ENCODE peak calls at places on chromosomes 11 and 22, in nine cellular contexts. E is left ventricle myocardium inferior; X is skeletal muscle cell; J is esophagus muscularis mucosa; A is foreskin fibroblast; M is kidney; O is CD8-positive, alpha-beta memory T cell; F is iPS DF 6.9; G is prostate gland. K is an unnamed sample.

GRCh38 chr11:47234669-47235075 is 13.9 kb downstream of the ACP2 start:
- DNase-seq in E (no peak), X (no peak), J (no peak), A (no peak), M (no peak), O (peak; percentile 46), F (no peak), G (peak; percentile 79), K (peak; percentile 85)

GRCh38 chr11:67468056-67468455 is 995 bp downstream of the TMEM134 start:
- DNase-seq in E (no peak), X (no peak), J (no peak), A (peak; percentile 12), M (peak; percentile 88), O (no peak), F (no peak), G (peak; percentile 95), K (no peak)

GRCh38 chr11:122348658-122349451 is 232.8 kb upstream of the BLID start:
- DNase-seq in E (peak; percentile 22), X (no peak), J (no peak), A (no peak), M (no peak), O (no peak), F (no peak), G (no peak), K (no peak)

GRCh38 chr22:30277547-30278344 is 11.1 kb upstream of the OSM start:
- DNase-seq in E (no peak), X (peak; percentile 75), J (no peak), A (peak; percentile 75), M (peak; percentile 74), O (no peak), F (no peak), G (no peak), K (no peak)

GRCh38 chr22:50305658-50306566 is 1.5 kb downstream of the PLXNB2 start:
- DNase-seq in E (peak; percentile 84), X (peak; percentile 88), J (peak; percentile 93), A (peak; percentile 98), M (peak; percentile 97), O (no peak), F (no peak), G (peak; percentile 93), K (peak; percentile 93)

GRCh38 chr11:76543006-76543703 is 98.3 kb downstream of the EMSY start:
- DNase-seq in E (peak; percentile 43), X (no peak), J (no peak), A (peak; percentile 33), M (no peak), O (no peak), F (no peak), G (no peak), K (no peak)

GRCh38 chr11:71580057-71581003 is 2.3 kb downstream of the KRTAP5-11 start:
- DNase-seq in E (peak; percentile 33), X (peak; percentile 45), J (no peak), A (peak; percentile 85), M (no peak), O (no peak), F (peak; percentile 25), G (peak; percentile 79), K (peak; percentile 76)

GRCh38 chr11:77332259-77332658 is 30.8 kb upstream of the GDPD4 start:
- DNase-seq in E (no peak), X (no peak), J (peak; percentile 14), A (no peak), M (no peak), O (no peak), F (no peak), G (no peak), K (no peak)

GRCh38 chr11:10622957-10623787 is 54.7 kb upstream of the LYVE1 start:
- DNase-seq in E (peak; percentile 29), X (no peak), J (no peak), A (no peak), M (no peak), O (no peak), F (no peak), G (no peak), K (peak; percentile 74)

GRCh38 chr11:75509201-75509600 is 16.5 kb downstream of the GDPD5 start:
- DNase-seq in E (no peak), X (no peak), J (no peak), A (no peak), M (no peak), O (no peak), F (no peak), G (no peak), K (no peak)

GRCh38 chr22:42933783-42934144 is 76.7 kb upstream of the ARFGAP3 start:
- DNase-seq in E (no peak), X (peak; percentile 71), J (no peak), A (peak; percentile 81), M (no peak), O (no peak), F (no peak), G (peak; percentile 40), K (no peak)

DNA sequence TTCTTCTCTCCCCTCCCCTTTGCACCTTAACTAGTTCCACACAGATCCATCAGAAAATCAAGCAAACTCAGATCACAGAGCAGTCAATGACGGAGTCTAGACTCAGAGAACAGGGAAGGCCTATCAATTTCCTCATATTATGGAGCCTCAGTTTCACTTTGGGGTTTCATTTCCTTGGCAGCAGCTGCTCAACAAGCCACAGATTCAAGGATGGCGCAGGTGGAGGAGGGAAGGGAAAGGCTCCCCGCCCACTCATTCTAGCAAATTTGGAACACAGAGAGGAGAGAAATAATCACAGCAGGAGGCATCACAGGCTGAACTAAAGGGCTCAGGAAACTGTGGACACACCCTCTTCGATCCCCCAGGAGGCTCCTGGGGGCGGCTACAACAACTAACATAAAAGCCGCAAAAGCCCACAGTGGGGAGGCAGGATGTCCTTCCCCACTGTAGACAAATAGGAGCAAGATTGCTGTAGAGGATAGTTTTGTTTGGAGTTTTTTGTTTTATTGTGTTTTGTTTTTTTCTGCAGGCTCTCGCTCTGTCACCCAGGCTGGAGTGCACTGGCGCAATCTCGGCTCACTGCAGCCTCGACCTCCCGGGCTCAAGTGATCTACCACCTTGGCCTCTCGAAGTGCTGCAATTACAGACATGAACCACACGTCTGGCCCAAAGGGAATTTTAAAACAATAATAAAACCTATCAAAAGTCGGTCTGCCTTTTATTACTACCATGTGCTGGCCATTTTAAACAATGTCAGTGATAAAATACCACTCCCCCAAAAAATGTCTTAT is 3.4 kb downstream of the PLAAT3 start:
- DNase-seq in E (no peak), X (peak; percentile 13), J (no peak), A (no peak), M (no peak), O (no peak), F (no peak), G (no peak), K (peak; percentile 47)
- H3K4me3 ChIP-seq in E (peak overlapping the region; percentile 23), X (no peak overlapping the region), J (no peak overlapping the region), A (no peak overlapping the region), M (peak overlapping the region; percentile 6), O (no peak overlapping the region), F (no peak overlapping the region), G (no peak overlapping the region), K (no peak overlapping the region)

DNA sequence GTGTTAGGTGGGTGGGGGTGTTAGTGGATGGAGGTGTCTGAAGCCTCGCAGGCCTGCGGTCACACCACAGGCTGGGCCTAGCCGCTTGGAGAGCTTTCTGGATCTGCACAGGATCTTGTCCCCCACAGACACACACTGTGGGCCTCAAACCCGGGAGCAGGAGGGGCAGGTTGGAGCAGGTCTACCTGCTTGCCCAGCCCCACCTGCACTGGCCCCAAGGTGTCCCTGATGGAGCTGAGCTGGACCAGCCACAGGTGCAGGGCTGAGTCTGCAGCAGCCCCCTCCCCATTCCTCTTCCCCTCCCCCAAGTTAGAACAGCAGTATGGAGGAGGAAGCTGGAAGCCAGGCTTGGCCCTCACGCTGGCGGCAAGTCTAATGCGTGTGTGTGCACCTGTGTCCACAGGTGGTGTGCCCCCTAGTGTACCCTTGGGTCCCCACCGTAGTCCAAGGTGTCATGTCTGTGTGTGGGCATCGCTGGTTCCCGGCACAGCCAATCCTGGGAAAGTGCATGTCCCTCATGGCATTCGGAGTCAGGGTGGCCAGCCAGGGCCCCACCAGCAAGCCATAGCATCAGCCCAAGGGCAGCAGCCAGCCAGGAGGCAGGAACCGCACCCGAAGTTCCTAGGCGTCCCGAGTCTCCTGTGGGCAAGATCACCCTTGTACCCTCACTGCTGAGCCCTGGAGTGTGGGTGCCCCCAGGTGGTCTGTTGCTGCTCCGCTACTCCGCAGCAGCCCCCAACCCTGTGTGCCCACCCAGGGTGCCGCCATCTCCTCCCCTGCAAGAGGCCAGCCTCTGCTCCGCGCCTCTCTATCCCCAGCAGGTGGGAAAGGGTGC is 2.0 kb upstream of the GATD1 start:
- DNase-seq in E (no peak), X (no peak), J (no peak), A (no peak), M (peak; percentile 63), O (no peak), F (no peak), G (no peak), K (no peak)
- H3K4me3 ChIP-seq in E (no peak overlapping the region), X (no peak overlapping the region), J (no peak overlapping the region), A (no peak overlapping the region), M (no peak overlapping the region), O (no peak overlapping the region), F (no peak overlapping the region), G (no peak overlapping the region), K (no peak overlapping the region)

DNA sequence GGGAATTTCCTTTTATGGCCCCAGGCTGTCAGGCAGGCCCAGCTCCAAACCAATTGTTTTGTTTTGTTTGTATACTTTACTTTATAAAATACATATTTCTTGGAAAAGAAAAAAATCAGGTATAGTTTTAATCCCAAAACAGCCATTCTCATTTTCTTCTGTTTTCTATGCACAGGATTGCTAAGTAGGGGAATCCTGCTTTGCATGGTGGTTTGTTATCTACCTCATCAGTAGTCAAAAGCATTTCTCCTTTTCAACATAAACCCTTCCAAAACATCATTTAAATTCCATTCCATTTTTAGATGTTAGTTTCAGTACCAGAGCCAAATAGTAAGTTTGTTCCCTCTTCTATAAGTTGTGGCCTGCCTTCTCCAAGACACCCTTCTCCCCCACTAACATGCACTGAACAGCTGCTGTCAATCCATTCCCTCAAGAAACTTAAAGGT is 3.6 kb downstream of the ILK start:
- DNase-seq in E (no peak), X (no peak), J (peak; percentile 12), A (no peak), M (no peak), O (no peak), F (no peak), G (no peak), K (no peak)
- H3K4me3 ChIP-seq in E (peak overlapping the region; percentile 90), X (peak overlapping the region; percentile 4), J (peak overlapping the region; percentile 99), A (no peak overlapping the region), M (peak overlapping the region; percentile 26), O (no peak overlapping the region), F (no peak overlapping the region), G (no peak overlapping the region), K (no peak overlapping the region)

GRCh38 chr11:1757861-1758610 is 5.7 kb downstream of the CTSD start:
- DNase-seq in E (no peak), X (no peak), J (no peak), A (no peak), M (peak; percentile 81), O (peak; percentile 34), F (no peak), G (no peak), K (no peak)

GRCh38 chr11:1755344-1756023 is 5.1 kb upstream of the IFITM10 start:
- DNase-seq in E (peak; percentile 79), X (no peak), J (no peak), A (no peak), M (no peak), O (no peak), F (no peak), G (peak; percentile 48), K (no peak)

GRCh38 chr11:1758611-1759150 is 5.0 kb downstream of the CTSD start:
- DNase-seq in E (no peak), X (no peak), J (no peak), A (no peak), M (peak; percentile 76), O (no peak), F (no peak), G (no peak), K (no peak)

GRCh38 chr11:1756024-1756561 is 5.7 kb upstream of the IFITM10 start:
- DNase-seq in E (no peak), X (no peak), J (no peak), A (no peak), M (no peak), O (no peak), F (no peak), G (no peak), K (no peak)

GRCh38 chr11:1756791-1757771 is 6.6 kb downstream of the CTSD start:
- DNase-seq in E (no peak), X (no peak), J (no peak), A (no peak), M (peak; percentile 76), O (no peak), F (no peak), G (no peak), K (no peak)
- H3K4me3 ChIP-seq in E (peak overlapping the region; percentile 21), X (no peak overlapping the region), J (no peak overlapping the region), A (no peak overlapping the region), M (no peak overlapping the region), O (peak overlapping the region; percentile 43), F (no peak overlapping the region), G (no peak overlapping the region), K (no peak overlapping the region)

K was measured in sigmoid colon.